ENCODE peak calls at places on chromosomes 3 and 15, in four cellular contexts. One of them, this sample, is unnamed.

GRCh38 chr3:105513042-105513441 is 146.3 kb downstream of the ALCAM start:
- DNase-seq in GM12878: no peak
- DNase-seq in K562: no peak
- DNase-seq in HepG2: no peak
- DNase-seq in this sample: no peak

GRCh38 chr15:101371081-101371480 is 76.0 kb upstream of the SNRPA1 start:
- DNase-seq in GM12878: no peak
- DNase-seq in K562: no peak
- DNase-seq in HepG2: no peak
- DNase-seq in this sample: no peak

GRCh38 chr3:159632847-159633246 is 355.8 kb upstream of the IL12A start:
- DNase-seq in GM12878: no peak
- DNase-seq in K562: no peak
- DNase-seq in HepG2: no peak
- DNase-seq in this sample: no peak

GRCh38 chr3:27533718-27534578 is 49.8 kb upstream of the SLC4A7 start:
- DNase-seq in GM12878: peak
- DNase-seq in K562: no peak
- DNase-seq in HepG2: peak
- DNase-seq in this sample: peak

GRCh38 chr3:129890125-129890524 is 3.4 kb downstream of the TMCC1 start:
- DNase-seq in GM12878: peak
- DNase-seq in K562: no peak
- DNase-seq in HepG2: peak
- DNase-seq in this sample: no peak

GRCh38 chr15:95812491-95812890 is 518.0 kb upstream of the NR2F2 start:
- DNase-seq in GM12878: no peak
- DNase-seq in K562: no peak
- DNase-seq in HepG2: no peak
- DNase-seq in this sample: no peak

GRCh38 chr15:61115241-61115640 is 113.9 kb downstream of the RORA start:
- DNase-seq in GM12878: no peak
- DNase-seq in K562: no peak
- DNase-seq in HepG2: no peak
- DNase-seq in this sample: no peak

GRCh38 chr3:129768728-129769127 is 124.8 kb downstream of the TMCC1 start:
- DNase-seq in GM12878: no peak
- DNase-seq in K562: no peak
- DNase-seq in HepG2: no peak
- DNase-seq in this sample: no peak

GRCh38 chr3:107927361-107928083 is 163.3 kb downstream of the CD47 start:
- DNase-seq in GM12878: no peak
- DNase-seq in K562: peak
- DNase-seq in HepG2: peak
- DNase-seq in this sample: peak

GRCh38 chr3:181629029-181629428 is 82.7 kb upstream of the SOX2 start:
- DNase-seq in GM12878: no peak
- DNase-seq in K562: no peak
- DNase-seq in HepG2: no peak
- DNase-seq in this sample: no peak

GRCh38 chr15:90948506-90948905 is 6.2 kb upstream of the RCCD1 start:
- DNase-seq in GM12878: no peak
- DNase-seq in K562: no peak
- DNase-seq in HepG2: no peak
- DNase-seq in this sample: no peak

GRCh38 chr15:38508647-38509046 is 54.7 kb downstream of the FAM98B start:
- DNase-seq in GM12878: peak
- DNase-seq in K562: no peak
- DNase-seq in HepG2: no peak
- DNase-seq in this sample: no peak

GRCh38 chr15:38503497-38503896 is 49.6 kb downstream of the FAM98B start:
- DNase-seq in GM12878: no peak
- DNase-seq in K562: no peak
- DNase-seq in HepG2: no peak
- DNase-seq in this sample: no peak

GRCh38 chr15:38509152-38509551 is 55.2 kb downstream of the FAM98B start:
- DNase-seq in GM12878: no peak
- DNase-seq in K562: no peak
- DNase-seq in HepG2: no peak
- DNase-seq in this sample: no peak

GRCh38 chr15:38507570-38507969 is 53.6 kb downstream of the FAM98B start:
- DNase-seq in GM12878: no peak
- DNase-seq in K562: no peak
- DNase-seq in HepG2: no peak
- DNase-seq in this sample: no peak

GRCh38 chr15:38504680-38505467 is 50.9 kb downstream of the FAM98B start:
- DNase-seq in GM12878: no peak
- DNase-seq in K562: no peak
- DNase-seq in HepG2: no peak
- DNase-seq in this sample: no peak
- TF ChIP-seq USF2 in GM12878: no peak
- TF ChIP-seq USF2 in K562: no peak
- TF ChIP-seq USF2 in HepG2: no peak
- TF ChIP-seq USF2 in this sample: no peak

GRCh38 chr15:68791431-68792283 is 29.0 kb downstream of the ANP32A start:
- DNase-seq in GM12878: peak
- DNase-seq in K562: no peak
- DNase-seq in HepG2: no peak
- DNase-seq in this sample: no peak
- TF ChIP-seq SRF in GM12878: no peak
- TF ChIP-seq SRF in K562: no peak
- TF ChIP-seq SRF in HepG2: no peak
- TF ChIP-seq SRF in this sample: no peak

GRCh38 chr3:149332781-149333517 is 487 bp downstream of the TM4SF18 start:
- DNase-seq in GM12878: no peak
- DNase-seq in K562: no peak
- DNase-seq in HepG2: no peak
- DNase-seq in this sample: no peak
- TF ChIP-seq USF2 in GM12878: no peak
- TF ChIP-seq USF2 in K562: no peak
- TF ChIP-seq USF2 in HepG2: no peak
- TF ChIP-seq USF2 in this sample: no peak

DNA sequence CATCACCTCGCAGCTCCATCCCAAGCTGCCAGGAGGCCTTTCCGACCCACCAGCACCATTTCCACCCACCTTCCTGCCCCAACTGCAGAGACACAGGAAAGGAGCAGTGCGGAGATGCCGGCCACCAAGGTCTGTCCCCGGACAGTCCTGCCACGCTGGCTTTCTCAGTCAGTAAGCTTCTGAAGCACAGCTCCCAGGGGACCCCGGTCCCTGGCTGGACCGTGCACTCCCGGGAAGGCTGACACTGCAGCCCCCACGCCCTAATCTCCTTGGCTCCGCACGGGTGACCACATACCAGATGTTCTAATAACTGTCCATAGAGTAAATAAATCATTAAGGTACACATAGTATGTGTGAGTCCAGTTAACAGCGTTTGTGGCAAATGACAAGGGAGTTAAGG is 73.5 kb downstream of the VGLL4 start:
- DNase-seq in GM12878: no peak
- DNase-seq in K562: no peak
- DNase-seq in HepG2: no peak
- DNase-seq in this sample: no peak
- TF ChIP-seq SRF in GM12878: no peak
- TF ChIP-seq SRF in K562: no peak
- TF ChIP-seq SRF in HepG2: no peak
- TF ChIP-seq SRF in this sample: no peak

GRCh38 chr3:188978772-188979171 is 193.0 kb upstream of the TPRG1 start:
- DNase-seq in GM12878: no peak
- DNase-seq in K562: no peak
- DNase-seq in HepG2: peak
- DNase-seq in this sample: no peak
- TF ChIP-seq USF2 in GM12878: no peak
- TF ChIP-seq USF2 in K562: no peak
- TF ChIP-seq USF2 in HepG2: no peak
- TF ChIP-seq USF2 in this sample: no peak

This sample was measured in H1.